ENCODE peak calls at places on chromosomes 5 and 9, in seven cellular contexts. Y is GM04503; U is naive thymus-derived CD4-positive, alpha-beta T cell; Q is non-pigmented ciliary epithelial cell; F is tibial artery; N is activated CD4-positive, alpha-beta T cell treated with anti-CD3 and anti-CD28 coated beads for 24 hours; S is stimulated activated CD4-positive, alpha-beta T cell treated with anti-CD3 and anti-CD28 coated beads, Interleukin-4, amount 100 ng/mL, for 48 hours. K is an unnamed sample.

GRCh38 chr5:132764051-132764450 is 13.0 kb downstream of the SEPTIN8 start:
- DNase-seq in Y (no peak), U (no peak), Q (no peak), F (no peak), N (no peak), S (no peak), K (no peak)

GRCh38 chr9:113548221-113549041 is 84.9 kb downstream of the RGS3 start:
- DNase-seq in Y (no peak), U (no peak), Q (no peak), F (peak), N (no peak), S (no peak), K (no peak)

GRCh38 chr5:62522811-62523210 is 55.8 kb upstream of the LRRC70 start:
- DNase-seq in Y (no peak), U (no peak), Q (no peak), F (no peak), N (no peak), S (no peak), K (no peak)

GRCh38 chr9:119375892-119376291 is 6.7 kb upstream of the BRINP1 start:
- DNase-seq in Y (no peak), U (no peak), Q (no peak), F (no peak), N (no peak), S (no peak), K (no peak)

GRCh38 chr9:128607642-128608350 is 48.9 kb downstream of the DYNC2I2 start:
- DNase-seq in Y (no peak), U (no peak), Q (no peak), F (peak), N (no peak), S (no peak), K (no peak)

GRCh38 chr5:43193171-43193951 is 1.3 kb downstream of the NIM1K start:
- DNase-seq in Y (peak), U (no peak), Q (peak), F (no peak), N (peak), S (peak), K (no peak)

GRCh38 chr9:71909887-71910601 is 949 bp downstream of the ABHD17B start:
- DNase-seq in Y (no peak), U (peak), Q (no peak), F (peak), N (peak), S (peak), K (peak)

GRCh38 chr5:14818931-14819790 is 52.4 kb downstream of the ANKH start:
- DNase-seq in Y (no peak), U (no peak), Q (no peak), F (peak), N (no peak), S (no peak), K (no peak)

GRCh38 chr5:125497651-125498050 is 751.2 kb upstream of the ZNF608 start:
- DNase-seq in Y (no peak), U (no peak), Q (no peak), F (no peak), N (no peak), S (no peak), K (no peak)

GRCh38 chr5:79794347-79794746 is 104.7 kb downstream of the CMYA5 start:
- DNase-seq in Y (no peak), U (no peak), Q (no peak), F (no peak), N (no peak), S (no peak), K (no peak)

GRCh38 chr5:72378636-72379289 is 58.6 kb downstream of the PTCD2 start:
- DNase-seq in Y (no peak), U (no peak), Q (no peak), F (peak), N (no peak), S (no peak), K (no peak)

GRCh38 chr9:100309992-100310391 is 42.8 kb downstream of the TEX10 start:
- DNase-seq in Y (peak), U (no peak), Q (no peak), F (no peak), N (no peak), S (no peak), K (no peak)

GRCh38 chr9:93138171-93138764 is 4.2 kb upstream of the NINJ1 start:
- DNase-seq in Y (no peak), U (no peak), Q (no peak), F (no peak), N (no peak), S (no peak), K (no peak)

GRCh38 chr9:90815183-90815943 is 13.7 kb downstream of the SYK start:
- DNase-seq in Y (no peak), U (no peak), Q (no peak), F (peak), N (no peak), S (no peak), K (peak)

GRCh38 chr9:133715866-133716563 is 22.1 kb downstream of the SARDH start:
- DNase-seq in Y (no peak), U (no peak), Q (no peak), F (no peak), N (no peak), S (no peak), K (no peak)

GRCh38 chr9:109408759-109409462 is 88.1 kb upstream of the EPB41L4B start:
- DNase-seq in Y (no peak), U (no peak), Q (no peak), F (no peak), N (no peak), S (no peak), K (no peak)

GRCh38 chr9:136808075-136808780 is 480 bp downstream of the RABL6 start:
- DNase-seq in Y (no peak), U (peak), Q (no peak), F (no peak), N (no peak), S (no peak), K (peak)

GRCh38 chr5:131611064-131611381 is 24.0 kb downstream of the RAPGEF6 start:
- DNase-seq in Y (no peak), U (no peak), Q (no peak), F (no peak), N (no peak), S (no peak), K (no peak)

GRCh38 chr9:14096182-14096922 is 217.6 kb downstream of the NFIB start:
- DNase-seq in Y (no peak), U (no peak), Q (peak), F (no peak), N (no peak), S (no peak), K (no peak)

GRCh38 chr5:104213216-104213615 is 650.6 kb upstream of the NUDT12 start:
- DNase-seq in Y (no peak), U (no peak), Q (no peak), F (no peak), N (no peak), S (no peak), K (no peak)

GRCh38 chr5:100311811-100312210 is 223.4 kb upstream of the FAM174A start:
- DNase-seq in Y (no peak), U (no peak), Q (no peak), F (no peak), N (no peak), S (no peak), K (no peak)

GRCh38 chr5:73266309-73266708 is 93.3 kb downstream of the TMEM174 start:
- DNase-seq in Y (no peak), U (no peak), Q (no peak), F (no peak), N (no peak), S (no peak), K (no peak)

GRCh38 chr9:68953771-68954170 is 60.1 kb downstream of the PRKACG start:
- DNase-seq in Y (no peak), U (no peak), Q (no peak), F (no peak), N (no peak), S (no peak), K (no peak)

GRCh38 chr5:57986746-57987145 is 473.1 kb downstream of the PLK2 start:
- DNase-seq in Y (peak), U (no peak), Q (no peak), F (peak), N (no peak), S (no peak), K (no peak)

GRCh38 chr5:178236126-178236525 is 3.5 kb upstream of the PHYKPL start:
- DNase-seq in Y (no peak), U (no peak), Q (no peak), F (no peak), N (no peak), S (no peak), K (no peak)

GRCh38 chr5:53418844-53419243 is 61.6 kb upstream of the FST start:
- DNase-seq in Y (peak), U (no peak), Q (peak), F (no peak), N (no peak), S (no peak), K (no peak)

GRCh38 chr9:130332384-130332926 is 66.9 kb downstream of the HMCN2 start:
- DNase-seq in Y (no peak), U (no peak), Q (no peak), F (no peak), N (no peak), S (no peak), K (no peak)

GRCh38 chr5:125059255-125060050 is 313.0 kb upstream of the ZNF608 start:
- DNase-seq in Y (no peak), U (no peak), Q (no peak), F (no peak), N (no peak), S (no peak), K (no peak)